ENCODE peak calls at places on chromosomes 13 and 19, in nine cellular contexts. U is left lung, A is progenitor cell of endocrine pancreas, X is astrocyte of the cerebellum, O is neural crest cell, B is fibroblast of the aortic adventitia, H is esophagus squamous epithelium, I is colonic mucosa, K is AG10803. Z is an unnamed sample.

GRCh38 chr13:98482476-98483444 is 94.1 kb downstream of the STK24 start:
- DNase-seq in U (peak; percentile 87), A (no peak), X (peak; percentile 42), O (no peak), B (no peak), H (no peak), I (peak; percentile 69), K (peak; percentile 86), Z (no peak)

GRCh38 chr13:44906758-44907157 is 82.5 kb downstream of the NUFIP1 start:
- DNase-seq in U (no peak), A (no peak), X (peak; percentile 75), O (no peak), B (peak; percentile 91), H (no peak), I (no peak), K (peak; percentile 71), Z (no peak)

GRCh38 chr19:1125601-1126533 is 22.1 kb downstream of the GPX4 start:
- DNase-seq in U (no peak), A (no peak), X (no peak), O (no peak), B (peak; percentile 19), H (no peak), I (no peak), K (no peak), Z (no peak)

GRCh38 chr13:30235206-30235605 is 72.1 kb downstream of the KATNAL1 start:
- DNase-seq in U (no peak), A (no peak), X (no peak), O (no peak), B (peak; percentile 10), H (no peak), I (no peak), K (no peak), Z (no peak)

GRCh38 chr13:50127017-50127725 is 111.9 kb downstream of the KCNRG start:
- DNase-seq in U (peak; percentile 88), A (no peak), X (no peak), O (peak; percentile 40), B (peak; percentile 70), H (no peak), I (peak; percentile 52), K (peak; percentile 25), Z (peak; percentile 39)

GRCh38 chr13:112154301-112155060 is 87.5 kb downstream of the SOX1 start:
- DNase-seq in U (no peak), A (no peak), X (no peak), O (no peak), B (no peak), H (no peak), I (no peak), K (no peak), Z (no peak)

GRCh38 chr19:29537601-29538000 is 11.8 kb downstream of the VSTM2B start:
- DNase-seq in U (no peak), A (no peak), X (no peak), O (no peak), B (no peak), H (no peak), I (no peak), K (no peak), Z (no peak)

GRCh38 chr13:112897956-112898785 is 70.8 kb upstream of the MCF2L start:
- DNase-seq in U (peak; percentile 74), A (no peak), X (no peak), O (no peak), B (no peak), H (no peak), I (no peak), K (no peak), Z (no peak)

GRCh38 chr19:47707135-47707925 is 5.9 kb upstream of the EHD2 start:
- DNase-seq in U (peak; percentile 84), A (peak; percentile 66), X (no peak), O (peak; percentile 74), B (peak; percentile 78), H (no peak), I (peak; percentile 80), K (peak; percentile 68), Z (peak; percentile 60)

GRCh38 chr13:79385694-79386093 is 20.4 kb downstream of the RBM26 start:
- DNase-seq in U (no peak), A (no peak), X (no peak), O (no peak), B (no peak), H (no peak), I (no peak), K (no peak), Z (no peak)

GRCh38 chr13:98496239-98496668 is 80.7 kb downstream of the STK24 start:
- DNase-seq in U (no peak), A (no peak), X (no peak), O (no peak), B (peak; percentile 40), H (no peak), I (no peak), K (peak; percentile 33), Z (no peak)

GRCh38 chr13:41061914-41062837 is 867 bp downstream of the WBP4 start:
- DNase-seq in U (no peak), A (no peak), X (peak; percentile 20), O (no peak), B (peak; percentile 79), H (no peak), I (no peak), K (peak; percentile 68), Z (no peak)

GRCh38 chr13:98033277-98034247 is 80.1 kb downstream of the IPO5 start:
- DNase-seq in U (no peak), A (no peak), X (peak; percentile 50), O (peak; percentile 26), B (peak; percentile 71), H (no peak), I (no peak), K (peak; percentile 81), Z (no peak)

GRCh38 chr13:27466513-27466912 is 16.1 kb upstream of the MTIF3 start:
- DNase-seq in U (no peak), A (no peak), X (no peak), O (no peak), B (no peak), H (no peak), I (no peak), K (no peak), Z (no peak)
- TF ChIP-seq CTCF in U (no peak), A (no peak), X (no peak), O (no peak), B (no peak), H (no peak), I (no peak), K (no peak), Z (no peak)

DNA sequence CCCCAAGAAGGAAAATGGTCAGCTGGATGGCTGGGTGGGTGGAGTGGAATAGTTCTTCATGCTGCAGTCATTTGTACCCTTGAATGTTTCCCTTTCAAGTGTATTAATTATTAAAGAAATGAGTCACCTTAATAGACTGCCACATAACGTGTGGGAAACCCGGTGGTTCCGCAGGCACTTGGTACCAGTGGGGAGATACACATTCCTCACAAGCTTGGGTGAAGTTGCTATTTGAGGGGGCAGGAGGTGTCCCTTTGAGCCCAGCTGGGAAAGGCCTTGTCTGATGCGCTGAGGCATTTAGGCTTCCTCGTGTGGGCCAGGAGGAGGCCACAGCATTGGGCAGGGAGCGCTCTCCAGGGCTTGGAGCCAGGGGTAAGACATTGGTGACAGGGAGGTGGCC is 57.7 kb downstream of the ATP8A2 start:
- DNase-seq in U (no peak), A (no peak), X (no peak), O (no peak), B (no peak), H (no peak), I (no peak), K (no peak), Z (no peak)
- TF ChIP-seq CTCF in U (no peak), A (no peak), X (no peak), O (no peak), B (no peak), H (no peak), I (no peak), K (no peak), Z (no peak)

GRCh38 chr19:15240539-15240938 is 8.3 kb upstream of the EPHX3 start:
- DNase-seq in U (no peak), A (no peak), X (no peak), O (no peak), B (no peak), H (no peak), I (no peak), K (no peak), Z (no peak)

GRCh38 chr19:15237759-15238638 is 5.8 kb upstream of the EPHX3 start:
- DNase-seq in U (no peak), A (no peak), X (no peak), O (no peak), B (no peak), H (no peak), I (no peak), K (no peak), Z (no peak)

GRCh38 chr19:15239337-15239949 is 7.2 kb upstream of the EPHX3 start:
- DNase-seq in U (no peak), A (no peak), X (no peak), O (no peak), B (no peak), H (no peak), I (no peak), K (no peak), Z (no peak)

GRCh38 chr19:15236886-15237285 is 4.6 kb upstream of the EPHX3 start:
- DNase-seq in U (no peak), A (no peak), X (no peak), O (no peak), B (no peak), H (no peak), I (no peak), K (no peak), Z (no peak)

DNA sequence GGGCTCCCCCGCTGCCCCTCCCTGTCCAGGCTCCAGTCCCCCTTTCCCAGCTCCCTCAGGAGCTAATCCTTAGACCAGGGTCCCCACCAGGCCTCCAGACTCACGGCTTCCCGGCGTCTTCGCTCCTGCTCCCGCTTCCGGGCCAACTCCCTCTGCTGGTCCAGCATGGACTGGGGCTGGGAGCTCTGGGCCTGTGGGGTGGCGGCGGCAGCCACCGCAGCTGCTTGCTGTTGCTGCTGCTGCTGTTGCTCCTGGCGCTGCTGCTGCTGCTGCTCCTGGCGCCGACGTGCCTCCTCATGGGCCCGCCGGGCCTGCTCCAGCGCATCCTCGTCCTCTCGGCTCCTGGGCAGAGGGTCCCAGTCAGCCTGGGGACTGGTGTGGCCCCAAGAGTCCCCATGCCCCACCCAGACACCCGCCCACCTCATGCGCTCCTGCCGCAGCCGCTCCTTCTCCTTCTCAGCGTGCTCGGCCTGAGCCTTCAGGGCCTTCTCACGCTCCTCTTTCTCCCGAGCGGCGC is 6.4 kb upstream of the EPHX3 start:
- DNase-seq in U (no peak), A (no peak), X (no peak), O (no peak), B (no peak), H (no peak), I (no peak), K (no peak), Z (no peak)
- TF ChIP-seq CTCF in U (no peak), A (no peak), X (no peak), O (no peak), B (no peak), H (no peak), I (no peak), K (no peak), Z (no peak)

DNA sequence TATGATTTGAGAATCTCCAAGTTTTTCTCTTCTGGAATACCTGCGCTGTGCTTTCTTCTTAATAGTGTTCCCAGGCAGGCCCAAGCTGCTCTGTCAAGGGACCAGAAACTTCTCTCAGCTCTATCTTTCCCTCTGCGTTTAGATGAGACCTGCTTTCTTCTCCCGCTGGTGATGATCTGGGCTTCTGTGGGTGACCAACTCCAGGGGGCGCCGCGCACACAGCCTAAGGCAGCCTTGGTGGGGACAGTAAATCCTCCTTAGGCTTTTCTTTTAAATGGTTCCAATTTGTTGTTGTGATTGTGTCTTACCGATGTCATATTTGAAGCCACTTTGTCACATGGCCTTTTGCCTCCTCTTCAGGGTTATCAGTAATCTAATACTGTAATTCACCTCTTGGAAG is 439.4 kb upstream of the KLF12 start:
- DNase-seq in U (no peak), A (no peak), X (no peak), O (no peak), B (no peak), H (no peak), I (no peak), K (no peak), Z (no peak)
- TF ChIP-seq CTCF in U (no peak), A (peak; percentile 26), X (peak; percentile 13), O (no peak), B (peak; percentile 19), H (no peak), I (no peak), K (no peak), Z (no peak)

Z was measured in CD4-positive, alpha-beta T cell.